ENCODE peak calls at places on chromosomes 16 and 17, in five cellular contexts. Q is HFF-Myc; G is central memory CD8-positive, alpha-beta T cell; E is activated T-helper 9 cell treated with anti-CD3 and anti-CD28 coated beads, Interleukin-2, amount 50 U/mL, for 16 hours; Z is activated CD4-positive, alpha-beta T cell treated with anti-CD3 and anti-CD28 coated beads, Interleukin-2, amount 50 U/mL, for 1 hour. S is an unnamed sample.
A peak's percentile ranks its signal among the peaks of the same experiment; 100 is the strongest.

GRCh38 chr16:57260294-57260929 is 15.4 kb downstream of the ARL2BP start:
- DNase-seq in Q (peak; percentile 43), G (no peak), E (no peak), Z (peak; percentile 46), S (no peak)

GRCh38 chr17:63571632-63572310 is 21.5 kb downstream of the DCAF7 start:
- DNase-seq in Q (peak; percentile 46), G (no peak), E (no peak), Z (no peak), S (peak; percentile 25)

GRCh38 chr16:50719401-50720337 is 22.2 kb upstream of the CYLD start:
- DNase-seq in Q (no peak), G (no peak), E (no peak), Z (peak; percentile 8), S (no peak)

GRCh38 chr17:39754958-39755549 is 17.3 kb downstream of the GRB7 start:
- DNase-seq in Q (no peak), G (no peak), E (no peak), Z (peak; percentile 16), S (no peak)

GRCh38 chr16:85709766-85710423 is 21.1 kb upstream of the GINS2 start:
- DNase-seq in Q (no peak), G (no peak), E (no peak), Z (no peak), S (no peak)

GRCh38 chr16:85205747-85206471 is 93.6 kb upstream of the CIBAR2 start:
- DNase-seq in Q (no peak), G (no peak), E (no peak), Z (no peak), S (no peak)

GRCh38 chr16:678858-679807 is 1.1 kb upstream of the STUB1 start:
- DNase-seq in Q (no peak), G (no peak), E (peak; percentile 35), Z (peak; percentile 40), S (no peak)

GRCh38 chr16:15976225-15976812 is 26.9 kb downstream of the ABCC1 start:
- DNase-seq in Q (no peak), G (no peak), E (no peak), Z (no peak), S (no peak)

GRCh38 chr16:55370762-55371482 is 46.9 kb downstream of the IRX6 start:
- DNase-seq in Q (no peak), G (no peak), E (no peak), Z (no peak), S (no peak)

GRCh38 chr17:4679652-4680051 is 24.3 kb downstream of the PELP1 start:
- DNase-seq in Q (peak; percentile 33), G (no peak), E (no peak), Z (no peak), S (no peak)

GRCh38 chr17:68906638-68907037 is 48.6 kb downstream of the ABCA8 start:
- DNase-seq in Q (no peak), G (no peak), E (no peak), Z (no peak), S (no peak)

GRCh38 chr17:7486181-7486580 is 2.0 kb downstream of the POLR2A start:
- DNase-seq in Q (no peak), G (no peak), E (no peak), Z (no peak), S (peak; percentile 34)

GRCh38 chr16:57647136-57647875 is 18.9 kb downstream of the ADGRG1 start:
- DNase-seq in Q (no peak), G (no peak), E (no peak), Z (no peak), S (no peak)

GRCh38 chr17:1147664-1148063 is 32.1 kb downstream of the ABR start:
- DNase-seq in Q (no peak), G (no peak), E (no peak), Z (no peak), S (no peak)

GRCh38 chr17:59266748-59267147 is 46.4 kb downstream of the GDPD1 start:
- DNase-seq in Q (no peak), G (no peak), E (no peak), Z (no peak), S (no peak)

S was measured in AG09319.